ENCODE peak calls at places on chromosomes 11 and 22, in ten cellular contexts. X is neural progenitor cell, S is Peyer's patch, H is thoracic aorta, K is colonic mucosa, G is suprapubic skin, F is cardiac muscle cell, T is heart left ventricle, I is upper lobe of right lung, B is MM.1S. O is an unnamed sample. For H3K4me1, the result is how much of the 10 kb centered on the place peaks cover.

GRCh38 chr11:19872526-19873135 is 160.0 kb downstream of the NAV2 start:
- DNase-seq in I (no peak), S (no peak), X (peak), H (no peak), F (no peak), G (no peak), K (no peak), T (no peak), B (no peak), O (no peak)

GRCh38 chr11:92852946-92853345 is 116.5 kb upstream of the MTNR1B start:
- DNase-seq in H (no peak), S (no peak), G (no peak), F (no peak), T (peak), I (peak), B (no peak), X (no peak), K (peak), O (no peak)

GRCh38 chr11:74388678-74389327 is 9.4 kb downstream of the PGM2L1 start:
- DNase-seq in X (peak), S (peak), G (no peak), F (peak), K (peak), I (no peak), H (peak), B (peak), T (peak), O (peak)

GRCh38 chr11:21474529-21474928 is 718.4 kb upstream of the ANO5 start:
- DNase-seq in T (no peak), H (no peak), I (no peak), G (no peak), B (no peak), F (no peak), K (no peak), S (no peak), X (no peak), O (no peak)

GRCh38 chr11:64883575-64883974 is 5.2 kb upstream of the EHD1 start:
- DNase-seq in T (no peak), G (no peak), I (no peak), B (no peak), F (no peak), S (no peak), X (no peak), K (no peak), H (no peak), O (no peak)

GRCh38 chr22:50118557-50119168 is 28.9 kb downstream of the MOV10L1 start:
- DNase-seq in B (no peak), I (no peak), H (no peak), F (peak), G (peak), T (peak), X (no peak), S (no peak), K (no peak), O (no peak)

GRCh38 chr11:124873980-124874379 is 8.7 kb downstream of the ROBO3 start:
- DNase-seq in K (no peak), X (no peak), I (no peak), F (no peak), T (peak), G (no peak), S (no peak), B (no peak), H (no peak), O (no peak)

GRCh38 chr22:50059185-50059880 is 1.2 kb upstream of the TTLL8 start:
- DNase-seq in B (peak), F (peak), G (no peak), X (peak), T (peak), K (no peak), I (no peak), H (no peak), S (no peak), O (no peak)

GRCh38 chr11:72574046-72574445 is 100.2 kb downstream of the PDE2A start:
- DNase-seq in G (peak), I (peak), X (no peak), B (no peak), K (no peak), H (no peak), S (no peak), F (no peak), T (no peak), O (no peak)

GRCh38 chr22:45677060-45677459 is 5.4 kb downstream of the ATXN10 start:
- DNase-seq in G (no peak), F (no peak), T (no peak), K (no peak), X (no peak), B (no peak), S (no peak), H (no peak), I (no peak), O (no peak)
- H3K4me1 ChIP-seq in G (under half), F (under half), T (under half), K (under half), X (under half), B (under half), S (under half), H (half or more), I (under half), O (half or more)

GRCh38 chr11:577611-577894 is 1.3 kb downstream of the PHRF1 start:
- DNase-seq in I (no peak), G (no peak), B (no peak), K (no peak), T (no peak), F (no peak), S (no peak), X (no peak), H (no peak), O (no peak)

GRCh38 chr11:575996-576756 is at the start of gene PHRF1:
- DNase-seq in K (peak), H (peak), X (peak), B (peak), G (peak), F (peak), I (peak), T (peak), S (peak), O (peak)

GRCh38 chr11:576791-577610 is 731 bp downstream of the PHRF1 start:
- DNase-seq in B (no peak), T (no peak), X (no peak), G (no peak), K (no peak), F (no peak), S (no peak), I (no peak), H (no peak), O (no peak)

GRCh38 chr11:579830-580601 is 3.7 kb downstream of the PHRF1 start:
- DNase-seq in I (no peak), H (no peak), X (no peak), B (no peak), K (no peak), G (no peak), S (no peak), T (no peak), F (no peak), O (no peak)

GRCh38 chr11:578276-579035 is 2.2 kb downstream of the PHRF1 start:
- DNase-seq in B (peak), T (no peak), I (no peak), H (no peak), F (no peak), X (no peak), K (no peak), G (no peak), S (no peak), O (no peak)
- H3K27ac ChIP-seq in B (peak), T (no peak), I (no peak), H (no peak), F (no peak), X (no peak), K (no peak), G (no peak), S (no peak), O (no peak)

DNA sequence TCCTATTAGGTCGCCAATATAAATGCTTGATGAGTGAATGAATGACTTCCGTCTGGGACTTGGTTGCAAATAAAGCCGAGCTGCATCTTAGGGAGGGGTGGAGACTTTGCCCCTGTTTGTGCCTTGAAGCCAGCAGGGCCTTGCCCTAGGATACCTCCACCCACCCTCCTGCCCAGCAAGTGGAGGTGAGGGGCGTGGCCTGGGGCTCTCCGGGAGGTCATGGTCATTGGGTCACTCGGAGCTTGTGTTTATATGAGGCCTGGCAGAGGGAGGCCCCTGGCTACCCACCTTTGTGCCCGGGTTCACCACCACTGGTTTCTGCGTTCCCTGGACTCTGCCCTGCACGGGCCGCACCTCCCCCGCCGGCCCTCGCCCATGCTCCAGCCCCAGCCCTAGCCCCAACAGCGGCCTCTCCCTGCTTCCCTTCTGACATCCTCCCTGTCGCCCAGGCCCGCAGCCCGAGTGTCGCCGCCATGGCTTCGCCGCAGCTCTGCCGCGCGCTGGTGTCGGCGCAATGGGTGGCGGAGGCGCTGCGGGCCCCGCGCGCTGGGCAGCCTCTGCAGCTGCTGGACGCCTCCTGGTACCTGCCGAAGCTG is 4.3 kb downstream of the MPST start:
- DNase-seq in G (no peak), I (no peak), B (no peak), X (no peak), T (no peak), H (no peak), S (no peak), K (peak), F (no peak), O (no peak)
- H3K4me1 ChIP-seq in G (under half), I (under half), B (under half), X (under half), T (half or more), H (under half), S (under half), K (under half), F (under half), O (under half)

GRCh38 chr22:46998346-46998745 is 235.9 kb downstream of the TBC1D22A start:
- DNase-seq in S (no peak), K (no peak), I (no peak), B (no peak), G (no peak), T (no peak), X (no peak), H (no peak), F (no peak), O (no peak)

GRCh38 chr22:47002692-47003091 is 240.2 kb downstream of the TBC1D22A start:
- DNase-seq in I (no peak), B (no peak), G (peak), H (no peak), K (no peak), T (no peak), F (no peak), S (no peak), X (no peak), O (no peak)

GRCh38 chr22:47000256-47000655 is 237.8 kb downstream of the TBC1D22A start:
- DNase-seq in B (no peak), G (no peak), X (no peak), K (no peak), F (no peak), T (no peak), I (no peak), S (no peak), H (no peak), O (no peak)

GRCh38 chr22:47001288-47001687 is 238.8 kb downstream of the TBC1D22A start:
- DNase-seq in B (peak), G (no peak), S (no peak), H (no peak), I (no peak), K (no peak), F (no peak), X (no peak), T (no peak), O (no peak)

DNA sequence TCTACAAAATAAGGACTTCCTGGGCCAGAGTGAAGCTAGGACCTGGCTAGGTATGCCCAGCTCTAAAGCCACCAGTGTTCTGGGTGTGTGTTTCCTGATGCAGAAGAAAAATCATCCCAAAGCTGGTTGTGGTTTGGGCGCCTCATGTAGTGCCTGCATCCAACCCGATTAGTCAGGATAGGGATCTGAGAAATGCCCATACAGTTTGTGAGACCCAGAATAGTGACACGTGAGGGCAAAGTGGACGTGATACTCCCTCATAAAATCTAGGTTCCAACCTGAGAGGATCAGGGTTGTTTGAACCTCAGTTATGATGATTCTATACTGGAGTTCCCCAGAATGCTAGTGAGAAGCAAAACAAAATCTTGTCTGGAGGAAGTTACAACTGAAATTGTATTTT is 238.4 kb downstream of the TBC1D22A start:
- DNase-seq in S (no peak), G (no peak), H (no peak), B (peak), I (no peak), K (no peak), F (no peak), T (no peak), X (no peak), O (no peak)
- H3K27ac ChIP-seq in S (no peak), G (no peak), H (no peak), B (peak), I (no peak), K (no peak), F (no peak), T (no peak), X (no peak), O (no peak)

GRCh38 chr11:2304156-2305139 is 2.6 kb downstream of the TSPAN32 start:
- DNase-seq in T (no peak), G (no peak), X (no peak), F (no peak), B (no peak), K (peak), H (no peak), I (peak), S (no peak), O (no peak)
- H3K4me1 ChIP-seq in T (half or more), G (under half), X (under half), F (half or more), B (under half), K (under half), H (half or more), I (under half), S (under half), O (under half)

DNA sequence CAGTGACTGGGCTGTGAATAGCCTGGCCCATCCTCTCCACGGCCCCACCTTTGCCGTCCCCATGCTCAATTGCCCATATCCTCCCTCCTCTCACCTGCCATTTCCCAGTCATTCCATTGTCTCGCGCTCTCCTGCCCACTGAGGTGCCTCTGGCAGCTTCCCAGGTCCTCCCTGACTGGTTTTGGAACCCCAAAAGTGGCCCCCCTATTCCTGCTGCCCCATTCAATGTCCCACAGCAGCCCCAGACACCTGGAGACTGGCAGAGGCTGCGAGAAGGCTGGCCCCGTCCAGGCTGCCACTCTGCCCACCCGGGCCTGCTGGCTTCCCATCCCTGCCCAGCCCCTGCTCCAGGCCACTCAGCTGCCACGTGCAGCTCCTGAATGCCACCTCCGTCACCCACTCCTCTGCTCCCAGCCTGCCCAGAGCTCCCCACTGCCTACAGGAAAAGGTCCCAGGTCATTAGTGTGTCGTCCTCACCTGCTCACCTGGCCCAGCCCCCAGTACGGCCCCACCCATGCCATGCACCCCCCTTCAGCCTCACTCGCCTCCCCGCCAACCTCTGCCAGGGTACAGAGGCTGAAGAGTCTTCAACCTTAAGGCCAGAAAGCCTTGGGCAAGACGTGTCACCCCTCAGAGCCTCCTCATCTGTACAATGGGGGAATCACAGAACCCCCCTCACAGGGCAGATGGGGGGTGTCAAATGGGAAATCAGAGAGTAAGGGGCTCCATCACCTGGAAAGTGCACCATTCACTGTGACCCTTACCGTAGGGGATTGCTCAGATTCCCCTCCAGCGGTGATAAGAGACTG is 37.5 kb downstream of the KCNJ4 start:
- DNase-seq in X (no peak), I (peak), T (no peak), G (peak), K (no peak), B (no peak), H (no peak), S (no peak), F (no peak), O (peak)
- H3K27ac ChIP-seq in X (no peak), I (no peak), T (no peak), G (no peak), K (no peak), B (no peak), H (no peak), S (no peak), F (no peak), O (no peak)

DNA sequence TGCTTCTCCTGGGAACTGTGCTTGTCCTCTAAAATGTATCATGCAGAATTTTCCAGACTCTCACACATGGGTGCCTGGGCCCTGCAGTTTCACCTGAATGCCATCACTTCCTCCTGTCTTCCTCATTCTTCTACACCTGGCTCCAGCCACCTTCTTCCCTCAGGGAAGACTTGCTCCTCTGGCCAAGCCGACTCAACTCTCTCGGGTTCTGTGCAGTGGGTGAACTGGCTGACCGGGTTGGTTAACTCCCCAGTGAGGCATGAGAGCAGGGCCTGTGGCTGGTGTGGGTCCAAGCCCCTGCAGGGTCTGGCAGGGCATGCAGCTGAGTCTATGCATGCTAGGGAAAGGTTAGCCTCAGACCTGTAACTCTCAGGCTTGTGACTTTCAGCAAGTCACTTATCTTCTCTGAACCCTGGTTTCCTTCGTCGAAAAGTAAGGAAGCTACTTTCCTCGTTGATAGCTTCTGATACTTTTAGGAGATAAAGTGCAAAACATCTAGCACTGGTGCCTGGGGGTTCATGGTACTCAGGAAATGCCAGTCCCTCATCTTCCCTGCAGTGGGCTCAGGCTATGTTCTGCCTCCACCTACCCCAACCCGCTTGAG is 11.9 kb downstream of the CD82 start:
- DNase-seq in G (no peak), B (no peak), X (no peak), H (no peak), F (no peak), T (no peak), I (no peak), S (no peak), K (no peak), O (no peak)
- H3K4me1 ChIP-seq in G (half or more), B (under half), X (under half), H (under half), F (under half), T (under half), I (half or more), S (under half), K (under half), O (half or more)

O was measured in tibial artery.